ENCODE peak calls at places on chromosomes 5 and 9, in five cellular contexts. G is NCI-H1092, V is AG08395, F is KBM-7, U is T-cell. B is an unnamed sample.

GRCh38 chr5:1512541-1513291 is 11.0 kb downstream of the LPCAT1 start:
- DNase-seq in G (no peak), U (no peak), F (no peak), V (no peak), B (peak; percentile 1)

GRCh38 chr5:171966270-171966669 is 40.2 kb downstream of the FBXW11 start:
- DNase-seq in G (no peak), V (no peak), U (no peak), F (peak; percentile 65), B (no peak)

GRCh38 chr9:130707225-130707976 is 13.8 kb downstream of the EXOSC2 start:
- DNase-seq in F (peak; percentile 69), G (peak; percentile 32), V (peak; percentile 40), U (peak; percentile 68), B (peak; percentile 67)

GRCh38 chr5:1479581-1480188 is 34.4 kb upstream of the SLC6A3 start:
- DNase-seq in V (peak; percentile 80), G (no peak), U (peak; percentile 47), F (peak; percentile 49), B (peak; percentile 63)

GRCh38 chr9:36597412-36598178 is 24.9 kb downstream of the MELK start:
- DNase-seq in U (no peak), V (peak; percentile 75), F (peak; percentile 30), G (no peak), B (peak; percentile 9)

GRCh38 chr9:136695955-136696354 is 8.7 kb upstream of the AGPAT2 start:
- DNase-seq in G (peak; percentile 57), V (no peak), F (no peak), U (no peak), B (no peak)

GRCh38 chr5:122493091-122493775 is 181.2 kb downstream of the SNCAIP start:
- DNase-seq in V (no peak), F (no peak), U (no peak), G (no peak), B (no peak)

GRCh38 chr5:89703799-89704198 is 705.8 kb downstream of the CETN3 start:
- DNase-seq in F (no peak), V (peak; percentile 17), G (no peak), U (no peak), B (peak; percentile 8)

GRCh38 chr9:15144567-15145174 is 162.3 kb downstream of the TTC39B start:
- DNase-seq in V (peak; percentile 27), U (no peak), G (peak; percentile 24), F (no peak), B (no peak)

GRCh38 chr5:126780165-126780827 is 3.4 kb downstream of the LMNB1 start:
- DNase-seq in F (peak; percentile 83), V (peak; percentile 67), U (peak; percentile 26), G (no peak), B (peak; percentile 18)

GRCh38 chr9:37903831-37904646 is at the start of gene SLC25A51:
- DNase-seq in F (peak; percentile 94), V (peak; percentile 95), G (peak; percentile 92), U (peak; percentile 91), B (peak; percentile 97)

GRCh38 chr9:79572032-79572890 is 496 bp downstream of the TLE4 start:
- DNase-seq in U (no peak), V (peak; percentile 46), F (peak; percentile 31), G (peak; percentile 8), B (peak; percentile 74)

GRCh38 chr5:175107865-175108264 is 336.1 kb downstream of the DRD1 start:
- DNase-seq in V (no peak), U (no peak), F (no peak), G (no peak), B (no peak)

GRCh38 chr5:175444060-175444904 is at the start of gene DRD1:
- DNase-seq in G (no peak), U (peak; percentile 17), F (peak; percentile 43), V (peak; percentile 58), B (peak; percentile 80)

GRCh38 chr9:21708225-21708624 is 94.2 kb upstream of the MTAP start:
- DNase-seq in U (no peak), F (no peak), V (no peak), G (no peak), B (no peak)

GRCh38 chr5:181044093-181044599 is 4.1 kb downstream of the BTNL9 start:
- DNase-seq in V (no peak), G (no peak), U (no peak), F (no peak), B (no peak)

GRCh38 chr5:116585227-116585626 is 10.6 kb upstream of the SEMA6A start:
- DNase-seq in V (no peak), G (no peak), U (no peak), F (no peak), B (no peak)

B was measured in endothelial cell.